ENCODE peak calls at places on chromosomes 5 and 9, in nine cellular contexts. One of them, this sample, is unnamed.

GRCh38 chr9:89153618-89154017 is 25.0 kb downstream of the SHC3 start:
- DNase-seq in GM12878: no peak
- DNase-seq in heart left ventricle: no peak
- DNase-seq in uterus: no peak
- DNase-seq in ovary: no peak
- DNase-seq in esophagus squamous epithelium: no peak
- DNase-seq in body of pancreas: no peak
- DNase-seq in adrenal gland: peak
- DNase-seq in stomach: no peak
- DNase-seq in this sample: peak

GRCh38 chr5:80990971-80991370 is 30.8 kb downstream of the RASGRF2 start:
- DNase-seq in esophagus squamous epithelium: no peak
- DNase-seq in ovary: no peak
- DNase-seq in adrenal gland: no peak
- DNase-seq in GM12878: no peak
- DNase-seq in heart left ventricle: no peak
- DNase-seq in stomach: no peak
- DNase-seq in body of pancreas: no peak
- DNase-seq in uterus: no peak
- DNase-seq in this sample: no peak

GRCh38 chr9:126523621-126524111 is 90.1 kb upstream of the LMX1B start:
- DNase-seq in esophagus squamous epithelium: no peak
- DNase-seq in ovary: no peak
- DNase-seq in body of pancreas: no peak
- DNase-seq in uterus: no peak
- DNase-seq in GM12878: no peak
- DNase-seq in heart left ventricle: no peak
- DNase-seq in adrenal gland: peak
- DNase-seq in stomach: no peak
- DNase-seq in this sample: peak

GRCh38 chr9:123946257-123946855 is 16.4 kb upstream of the DENND1A start:
- DNase-seq in body of pancreas: no peak
- DNase-seq in ovary: no peak
- DNase-seq in GM12878: no peak
- DNase-seq in adrenal gland: no peak
- DNase-seq in stomach: no peak
- DNase-seq in esophagus squamous epithelium: no peak
- DNase-seq in uterus: no peak
- DNase-seq in heart left ventricle: no peak
- DNase-seq in this sample: no peak

GRCh38 chr9:115730396-115730795 is 423.2 kb upstream of the PAPPA start:
- DNase-seq in stomach: no peak
- DNase-seq in heart left ventricle: no peak
- DNase-seq in esophagus squamous epithelium: no peak
- DNase-seq in adrenal gland: no peak
- DNase-seq in GM12878: no peak
- DNase-seq in ovary: no peak
- DNase-seq in uterus: no peak
- DNase-seq in body of pancreas: no peak
- DNase-seq in this sample: no peak

GRCh38 chr9:5714501-5715401 is 85.8 kb downstream of the RIC1 start:
- DNase-seq in body of pancreas: no peak
- DNase-seq in ovary: no peak
- DNase-seq in GM12878: no peak
- DNase-seq in heart left ventricle: no peak
- DNase-seq in uterus: no peak
- DNase-seq in esophagus squamous epithelium: no peak
- DNase-seq in adrenal gland: peak
- DNase-seq in stomach: no peak
- DNase-seq in this sample: no peak

GRCh38 chr9:134407123-134407779 is 81.0 kb downstream of the RXRA start:
- DNase-seq in heart left ventricle: peak
- DNase-seq in GM12878: peak
- DNase-seq in ovary: peak
- DNase-seq in adrenal gland: peak
- DNase-seq in body of pancreas: peak
- DNase-seq in uterus: peak
- DNase-seq in esophagus squamous epithelium: no peak
- DNase-seq in stomach: peak
- DNase-seq in this sample: peak

GRCh38 chr5:60312098-60312497 is 387.9 kb downstream of the DEPDC1B start:
- DNase-seq in esophagus squamous epithelium: no peak
- DNase-seq in GM12878: peak
- DNase-seq in uterus: no peak
- DNase-seq in stomach: no peak
- DNase-seq in adrenal gland: no peak
- DNase-seq in body of pancreas: no peak
- DNase-seq in ovary: no peak
- DNase-seq in heart left ventricle: no peak
- DNase-seq in this sample: no peak

DNA sequence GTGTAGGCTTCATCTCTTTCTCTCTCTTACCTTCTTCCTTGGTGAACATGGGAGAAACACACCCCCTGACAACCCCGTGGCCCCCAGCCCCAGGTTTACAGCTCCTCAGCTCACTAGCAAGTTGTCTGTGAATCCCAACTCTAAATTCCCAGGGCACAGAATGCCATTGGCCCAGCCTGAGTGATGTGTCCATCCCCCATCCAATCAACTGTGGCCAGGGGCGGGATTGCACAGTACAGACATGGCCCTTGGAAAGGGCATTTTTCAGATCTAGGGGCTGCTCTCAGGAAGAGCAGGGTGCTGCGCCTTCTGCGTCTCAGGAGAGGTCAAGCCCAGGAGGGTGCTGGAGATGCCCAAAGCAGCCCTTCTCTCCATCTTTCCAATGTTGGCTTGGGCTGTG is 48.2 kb upstream of the ASS1 start:
- DNase-seq in body of pancreas: no peak
- DNase-seq in adrenal gland: no peak
- DNase-seq in ovary: no peak
- DNase-seq in GM12878: no peak
- DNase-seq in esophagus squamous epithelium: no peak
- DNase-seq in stomach: no peak
- DNase-seq in uterus: no peak
- DNase-seq in heart left ventricle: no peak
- DNase-seq in this sample: no peak
- TF ChIP-seq POLR2A in body of pancreas: no peak
- TF ChIP-seq POLR2A in adrenal gland: no peak
- TF ChIP-seq POLR2A in ovary: no peak
- TF ChIP-seq POLR2A in GM12878: no peak
- TF ChIP-seq POLR2A in esophagus squamous epithelium: no peak
- TF ChIP-seq POLR2A in stomach: no peak
- TF ChIP-seq POLR2A in uterus: no peak
- TF ChIP-seq POLR2A in heart left ventricle: no peak
- TF ChIP-seq POLR2A in this sample: no peak

GRCh38 chr9:132514011-132514744 is 68.2 kb upstream of the BARHL1 start:
- DNase-seq in body of pancreas: no peak
- DNase-seq in adrenal gland: no peak
- DNase-seq in ovary: no peak
- DNase-seq in stomach: no peak
- DNase-seq in esophagus squamous epithelium: no peak
- DNase-seq in heart left ventricle: no peak
- DNase-seq in GM12878: no peak
- DNase-seq in uterus: no peak
- DNase-seq in this sample: no peak

GRCh38 chr9:132514821-132515220 is 67.6 kb upstream of the BARHL1 start:
- DNase-seq in adrenal gland: no peak
- DNase-seq in uterus: no peak
- DNase-seq in esophagus squamous epithelium: no peak
- DNase-seq in ovary: no peak
- DNase-seq in GM12878: no peak
- DNase-seq in heart left ventricle: no peak
- DNase-seq in body of pancreas: no peak
- DNase-seq in stomach: no peak
- DNase-seq in this sample: no peak

GRCh38 chr9:132518151-132518550 is 64.3 kb upstream of the BARHL1 start:
- DNase-seq in heart left ventricle: no peak
- DNase-seq in uterus: no peak
- DNase-seq in adrenal gland: no peak
- DNase-seq in GM12878: no peak
- DNase-seq in esophagus squamous epithelium: no peak
- DNase-seq in stomach: no peak
- DNase-seq in body of pancreas: no peak
- DNase-seq in ovary: no peak
- DNase-seq in this sample: no peak

GRCh38 chr9:132516911-132517310 is 65.5 kb upstream of the BARHL1 start:
- DNase-seq in stomach: no peak
- DNase-seq in body of pancreas: no peak
- DNase-seq in esophagus squamous epithelium: no peak
- DNase-seq in adrenal gland: no peak
- DNase-seq in GM12878: no peak
- DNase-seq in heart left ventricle: no peak
- DNase-seq in uterus: no peak
- DNase-seq in ovary: no peak
- DNase-seq in this sample: no peak

DNA sequence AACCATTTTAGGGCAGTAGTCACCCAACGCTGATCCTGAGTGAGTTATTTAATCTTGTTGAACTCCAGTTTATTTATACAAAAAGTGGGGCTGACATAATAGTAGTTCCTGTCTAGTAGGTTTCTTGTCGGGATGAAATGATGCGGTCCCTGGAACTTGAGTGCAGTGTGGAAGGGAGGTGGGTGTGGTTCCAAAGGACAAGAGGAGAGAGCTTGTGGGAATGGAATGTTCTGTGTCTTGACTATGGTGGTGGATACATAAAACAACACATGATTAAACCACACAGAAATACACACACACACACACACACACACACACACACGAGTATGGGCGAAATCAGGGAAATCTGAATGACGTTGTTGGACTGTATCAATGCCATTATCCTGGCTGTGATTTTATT is 66.1 kb upstream of the BARHL1 start:
- DNase-seq in ovary: no peak
- DNase-seq in esophagus squamous epithelium: no peak
- DNase-seq in GM12878: no peak
- DNase-seq in adrenal gland: no peak
- DNase-seq in body of pancreas: no peak
- DNase-seq in heart left ventricle: no peak
- DNase-seq in stomach: no peak
- DNase-seq in uterus: no peak
- DNase-seq in this sample: no peak
- TF ChIP-seq CTCF in ovary: no peak
- TF ChIP-seq CTCF in esophagus squamous epithelium: no peak
- TF ChIP-seq CTCF in GM12878: no peak
- TF ChIP-seq CTCF in adrenal gland: no peak
- TF ChIP-seq CTCF in body of pancreas: no peak
- TF ChIP-seq CTCF in heart left ventricle: no peak
- TF ChIP-seq CTCF in stomach: no peak
- TF ChIP-seq CTCF in uterus: no peak
- TF ChIP-seq CTCF in this sample: no peak

DNA sequence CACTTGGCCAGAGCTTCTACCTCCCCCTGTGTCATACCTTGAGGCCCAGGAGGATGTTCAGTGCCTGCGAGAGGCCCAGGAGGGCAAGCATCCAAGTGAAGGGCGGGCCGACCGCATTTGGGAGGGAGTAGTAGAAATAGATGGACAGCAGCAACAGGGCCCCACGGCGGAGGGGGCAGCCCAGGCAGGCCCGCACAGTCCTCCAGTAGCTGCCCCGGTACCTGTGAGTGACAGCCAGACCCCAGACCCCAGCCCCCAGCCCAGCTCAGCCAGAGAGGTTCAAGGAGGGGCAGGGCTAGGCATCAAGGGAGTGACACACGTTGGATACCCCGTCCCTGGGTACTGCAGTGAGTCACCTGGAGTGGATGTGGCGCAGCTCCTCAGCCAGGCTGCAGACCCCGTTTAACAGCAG is 1.4 kb downstream of the STING1 start:
- DNase-seq in uterus: peak
- DNase-seq in stomach: no peak
- DNase-seq in adrenal gland: no peak
- DNase-seq in GM12878: no peak
- DNase-seq in ovary: peak
- DNase-seq in heart left ventricle: peak
- DNase-seq in body of pancreas: no peak
- DNase-seq in esophagus squamous epithelium: no peak
- DNase-seq in this sample: no peak
- TF ChIP-seq POLR2A in uterus: no peak
- TF ChIP-seq POLR2A in stomach: no peak
- TF ChIP-seq POLR2A in adrenal gland: no peak
- TF ChIP-seq POLR2A in GM12878: no peak
- TF ChIP-seq POLR2A in ovary: no peak
- TF ChIP-seq POLR2A in heart left ventricle: no peak
- TF ChIP-seq POLR2A in body of pancreas: no peak
- TF ChIP-seq POLR2A in esophagus squamous epithelium: no peak
- TF ChIP-seq POLR2A in this sample: no peak

GRCh38 chr5:173055042-173055721 is 970 bp upstream of the CREBRF start:
- DNase-seq in uterus: no peak
- DNase-seq in ovary: no peak
- DNase-seq in body of pancreas: no peak
- DNase-seq in GM12878: no peak
- DNase-seq in stomach: no peak
- DNase-seq in heart left ventricle: no peak
- DNase-seq in adrenal gland: no peak
- DNase-seq in esophagus squamous epithelium: no peak
- DNase-seq in this sample: no peak

GRCh38 chr5:173055722-173055982 is 500 bp upstream of the CREBRF start:
- DNase-seq in body of pancreas: no peak
- DNase-seq in heart left ventricle: no peak
- DNase-seq in ovary: no peak
- DNase-seq in adrenal gland: no peak
- DNase-seq in esophagus squamous epithelium: no peak
- DNase-seq in GM12878: no peak
- DNase-seq in stomach: no peak
- DNase-seq in uterus: no peak
- DNase-seq in this sample: no peak

GRCh38 chr5:173055983-173056782 is at the start of gene CREBRF:
- DNase-seq in body of pancreas: peak
- DNase-seq in stomach: peak
- DNase-seq in ovary: peak
- DNase-seq in GM12878: peak
- DNase-seq in adrenal gland: peak
- DNase-seq in uterus: peak
- DNase-seq in esophagus squamous epithelium: peak
- DNase-seq in heart left ventricle: peak
- DNase-seq in this sample: peak

GRCh38 chr5:173056783-173057061 is 570 bp downstream of the CREBRF start:
- DNase-seq in ovary: no peak
- DNase-seq in heart left ventricle: no peak
- DNase-seq in GM12878: no peak
- DNase-seq in stomach: no peak
- DNase-seq in uterus: no peak
- DNase-seq in adrenal gland: no peak
- DNase-seq in body of pancreas: no peak
- DNase-seq in esophagus squamous epithelium: no peak
- DNase-seq in this sample: no peak

DNA sequence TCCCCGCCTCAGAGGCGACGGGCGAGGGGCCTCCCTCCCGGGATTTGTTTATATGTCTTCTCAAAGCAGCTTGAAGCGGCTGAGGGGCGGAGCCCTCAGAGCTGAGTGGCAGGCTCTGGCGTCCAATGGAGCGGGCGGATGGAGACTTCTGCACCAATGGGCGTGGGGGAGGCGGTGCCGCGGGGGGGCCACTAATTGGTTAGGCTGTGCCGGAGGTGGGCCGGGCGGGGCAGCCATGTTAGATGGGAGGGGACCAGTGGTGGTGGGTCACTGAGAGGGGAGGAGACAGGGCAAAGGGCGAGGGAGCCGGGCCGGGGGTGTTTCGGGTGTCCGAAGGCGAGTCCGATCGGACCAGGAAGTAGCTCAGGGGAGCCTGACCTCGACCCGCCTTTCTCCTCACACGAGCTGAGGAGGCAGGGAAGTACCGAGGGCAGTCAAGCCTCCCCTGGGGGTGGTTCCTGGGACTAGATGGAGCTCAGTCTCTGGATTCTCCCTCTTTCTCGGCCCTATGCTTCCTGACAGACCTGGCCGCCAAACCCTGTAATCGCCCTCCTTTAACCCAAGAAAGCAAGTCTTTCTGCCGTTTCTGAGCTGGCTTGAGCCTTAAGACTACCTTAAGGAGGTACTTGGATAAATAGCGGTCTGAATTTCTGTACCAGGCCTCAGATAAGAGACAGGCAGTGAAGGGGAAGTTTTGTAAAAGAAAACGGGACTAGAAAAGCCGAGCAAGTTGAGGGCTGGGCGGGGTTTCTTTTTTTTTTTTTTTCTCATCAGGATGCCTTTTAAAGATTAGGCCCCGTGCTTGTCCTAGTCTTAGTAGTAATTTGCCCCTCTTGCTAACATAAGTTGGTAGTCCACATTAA is 1.1 kb downstream of the CREBRF start:
- DNase-seq in stomach: peak
- DNase-seq in uterus: peak
- DNase-seq in heart left ventricle: peak
- DNase-seq in ovary: peak
- DNase-seq in esophagus squamous epithelium: peak
- DNase-seq in adrenal gland: peak
- DNase-seq in body of pancreas: peak
- DNase-seq in GM12878: peak
- DNase-seq in this sample: peak
- TF ChIP-seq CTCF in stomach: peak
- TF ChIP-seq CTCF in uterus: peak
- TF ChIP-seq CTCF in heart left ventricle: peak
- TF ChIP-seq CTCF in ovary: no peak
- TF ChIP-seq CTCF in esophagus squamous epithelium: peak
- TF ChIP-seq CTCF in adrenal gland: peak
- TF ChIP-seq CTCF in body of pancreas: no peak
- TF ChIP-seq CTCF in GM12878: no peak
- TF ChIP-seq CTCF in this sample: no peak

This sample was measured in lower leg skin.